ENCODE peak calls at places on chromosomes 12 and 14, in ten cellular contexts. B is AG04450; J is HepG2; Z is A549; N is endodermal cell; K is left ventricle myocardium inferior; T is left lung; I is neural progenitor cell; A is psoas muscle; Y is CD8-positive, alpha-beta memory T cell. S is an unnamed sample.

GRCh38 chr14:49461529-49462401 is 124.4 kb downstream of the RPS29 start:
- DNase-seq in B (peak; percentile 59), J (peak; percentile 69), Z (peak; percentile 18), N (peak; percentile 72), K (no peak), T (no peak), I (peak; percentile 76), A (no peak), Y (peak; percentile 71), S (peak; percentile 86)

GRCh38 chr12:77130193-77130592 is 64.8 kb upstream of the E2F7 start:
- DNase-seq in B (no peak), J (no peak), Z (no peak), N (no peak), K (no peak), T (no peak), I (no peak), A (no peak), Y (no peak), S (peak; percentile 9)

GRCh38 chr12:118035194-118036041 is 18.9 kb downstream of the RFC5 start:
- DNase-seq in B (no peak), J (no peak), Z (no peak), N (peak; percentile 70), K (no peak), T (no peak), I (peak; percentile 5), A (no peak), Y (no peak), S (peak; percentile 33)

GRCh38 chr12:64178122-64178521 is 44.0 kb downstream of the KICS2 start:
- DNase-seq in B (peak; percentile 61), J (no peak), Z (no peak), N (no peak), K (no peak), T (no peak), I (no peak), A (no peak), Y (no peak), S (no peak)

GRCh38 chr12:120666577-120667390 is 20.2 kb upstream of the MLEC start:
- DNase-seq in B (no peak), J (no peak), Z (no peak), N (no peak), K (no peak), T (no peak), I (no peak), A (no peak), Y (no peak), S (no peak)

GRCh38 chr14:106277503-106277902 is 751.1 kb downstream of the TMEM121 start:
- DNase-seq in B (no peak), J (peak; percentile 4), Z (no peak), N (no peak), K (no peak), T (no peak), I (no peak), A (no peak), Y (no peak), S (peak; percentile 22)

GRCh38 chr12:64587447-64587846 is 22.8 kb upstream of the RASSF3 start:
- DNase-seq in B (no peak), J (no peak), Z (no peak), N (peak; percentile 71), K (no peak), T (no peak), I (no peak), A (no peak), Y (no peak), S (no peak)

GRCh38 chr12:68100241-68100640 is 59.3 kb downstream of the IFNG start:
- DNase-seq in B (no peak), J (no peak), Z (no peak), N (no peak), K (no peak), T (no peak), I (no peak), A (no peak), Y (no peak), S (no peak)

GRCh38 chr14:89337161-89337560 is 79.9 kb downstream of the FOXN3 start:
- DNase-seq in B (no peak), J (peak; percentile 52), Z (no peak), N (no peak), K (no peak), T (no peak), I (peak; percentile 86), A (no peak), Y (no peak), S (no peak)

GRCh38 chr14:41766772-41767171 is 160.1 kb downstream of the LRFN5 start:
- DNase-seq in B (no peak), J (no peak), Z (no peak), N (no peak), K (no peak), T (no peak), I (no peak), A (no peak), Y (no peak), S (no peak)

GRCh38 chr14:29442720-29443119 is 484.9 kb downstream of the PRKD1 start:
- DNase-seq in B (no peak), J (no peak), Z (no peak), N (no peak), K (no peak), T (no peak), I (no peak), A (no peak), Y (no peak), S (peak; percentile 86)

GRCh38 chr12:124428792-124429281 is 133.9 kb downstream of the RFLNA start:
- DNase-seq in B (no peak), J (no peak), Z (no peak), N (no peak), K (no peak), T (no peak), I (no peak), A (no peak), Y (no peak), S (no peak)

DNA sequence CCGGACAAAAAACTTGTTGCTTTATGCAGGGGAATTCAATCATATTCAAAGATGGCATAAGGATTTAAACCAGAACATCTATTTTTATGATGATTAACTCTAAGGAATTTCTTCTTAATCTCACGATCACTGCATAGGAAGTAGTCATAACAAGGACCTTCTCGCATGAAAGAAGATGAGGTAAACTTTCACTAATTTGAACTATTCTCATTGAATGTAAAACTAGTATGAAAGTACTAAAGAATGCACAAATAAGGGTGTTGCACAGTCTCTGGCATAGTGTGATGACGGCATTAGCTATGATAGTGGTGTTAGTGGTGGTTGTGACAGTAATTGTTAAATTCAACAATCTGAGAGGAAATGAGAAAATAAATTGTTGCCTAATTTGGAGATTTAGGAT is 280.0 kb downstream of the SLC6A15 start:
- DNase-seq in B (no peak), J (no peak), Z (no peak), N (no peak), K (no peak), T (no peak), I (no peak), A (no peak), Y (no peak), S (no peak)
- H3K4me3 ChIP-seq in B (no peak overlapping the region), J (no peak overlapping the region), Z (no peak overlapping the region), N (no peak overlapping the region), K (no peak overlapping the region), T (no peak overlapping the region), I (no peak overlapping the region), A (no peak overlapping the region), Y (no peak overlapping the region), S (no peak overlapping the region)

GRCh38 chr14:64960762-64961276 is 11.3 kb downstream of the RAB15 start:
- DNase-seq in B (no peak), J (no peak), Z (no peak), N (peak; percentile 88), K (no peak), T (no peak), I (peak; percentile 51), A (no peak), Y (peak; percentile 30), S (no peak)

GRCh38 chr14:64956697-64957412 is 14.3 kb upstream of the GPX2 start:
- DNase-seq in B (no peak), J (no peak), Z (no peak), N (no peak), K (no peak), T (no peak), I (no peak), A (no peak), Y (no peak), S (no peak)

GRCh38 chr14:64955297-64955696 is 12.8 kb upstream of the GPX2 start:
- DNase-seq in B (no peak), J (no peak), Z (no peak), N (peak; percentile 75), K (no peak), T (no peak), I (no peak), A (no peak), Y (no peak), S (no peak)

GRCh38 chr14:64958743-64959142 is 13.4 kb downstream of the RAB15 start:
- DNase-seq in B (no peak), J (no peak), Z (no peak), N (no peak), K (no peak), T (no peak), I (no peak), A (no peak), Y (peak; percentile 1), S (no peak)

DNA sequence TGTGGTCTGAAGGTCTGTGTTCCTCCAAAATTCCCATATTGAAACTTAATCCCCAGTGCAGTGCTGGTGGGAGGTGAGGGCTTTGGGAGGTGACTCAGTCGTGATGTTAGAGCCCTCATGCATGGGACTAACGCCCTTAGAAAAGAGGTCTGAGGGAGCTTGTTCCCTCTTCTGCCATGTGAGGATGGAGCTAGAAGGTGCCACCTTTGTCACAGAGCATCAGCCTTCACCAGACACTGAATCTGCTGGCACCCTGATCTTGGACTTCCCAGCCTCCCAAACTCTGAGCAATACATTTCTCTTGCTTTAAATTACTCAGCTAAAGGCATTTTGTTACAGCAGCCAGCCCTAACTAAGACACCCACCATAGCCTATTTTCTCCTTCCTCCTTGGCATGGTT is 13.9 kb downstream of the RAB15 start:
- DNase-seq in B (no peak), J (no peak), Z (no peak), N (no peak), K (no peak), T (no peak), I (no peak), A (no peak), Y (peak; percentile 8), S (no peak)
- H3K27ac ChIP-seq in B (no peak overlapping the region), J (no peak overlapping the region), Z (no peak overlapping the region), N (no peak overlapping the region), K (no peak overlapping the region), T (no peak overlapping the region), I (no peak overlapping the region), A (no peak overlapping the region), Y (no peak overlapping the region), S (no peak overlapping the region)

DNA sequence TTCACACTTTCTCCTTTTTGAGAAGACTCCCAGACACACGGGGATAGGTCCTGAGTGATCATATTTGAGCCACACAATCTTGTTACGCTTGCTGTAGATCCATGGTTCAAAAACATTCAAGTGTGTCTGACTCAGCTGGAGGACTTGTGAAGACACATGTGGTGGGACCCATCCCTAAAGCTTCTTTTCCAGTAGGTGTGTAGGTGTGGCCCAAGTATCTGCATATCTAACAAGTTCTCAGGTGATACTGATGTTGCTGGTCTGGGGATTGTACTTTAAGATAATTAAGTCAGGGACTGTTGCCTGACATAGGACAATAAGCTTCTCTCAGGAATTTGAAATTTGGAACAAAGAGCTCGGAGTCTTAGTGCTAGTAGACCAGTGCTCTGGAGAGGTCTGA is 4.1 kb upstream of the DAAM1 start:
- DNase-seq in B (no peak), J (no peak), Z (no peak), N (no peak), K (no peak), T (no peak), I (no peak), A (no peak), Y (no peak), S (no peak)
- H3K4me3 ChIP-seq in B (no peak overlapping the region), J (no peak overlapping the region), Z (no peak overlapping the region), N (peak overlapping the region; percentile 31), K (no peak overlapping the region), T (no peak overlapping the region), I (no peak overlapping the region), A (no peak overlapping the region), Y (no peak overlapping the region), S (no peak overlapping the region)

GRCh38 chr12:4270670-4271432 is 2.7 kb upstream of the CCND2 start:
- DNase-seq in B (no peak), J (no peak), Z (no peak), N (peak; percentile 92), K (peak; percentile 57), T (peak; percentile 74), I (peak; percentile 74), A (peak; percentile 44), Y (peak; percentile 63), S (no peak)
- H3K27ac ChIP-seq in B (no peak overlapping the region), J (no peak overlapping the region), Z (no peak overlapping the region), N (no peak overlapping the region), K (peak overlapping the region; percentile 97), T (peak overlapping the region; percentile 87), I (no peak overlapping the region), A (peak overlapping the region; percentile 23), Y (peak overlapping the region; percentile 94), S (no peak overlapping the region)

S was measured in A673.